ENCODE peak calls at places on chromosomes 6 and 20, in eight cellular contexts. V, X, P, Z, F, D, M and E are unnamed samples.

GRCh38 chr6:146295695-146296094 is 247.9 kb upstream of the RAB32 start:
- DNase-seq in M (no peak), Z (no peak), P (no peak), V (no peak), D (no peak), X (no peak), F (no peak), E (no peak)

GRCh38 chr20:4026093-4026601 is 10.8 kb upstream of the RNF24 start:
- DNase-seq in Z (no peak), D (peak; percentile 29), F (no peak), P (peak; percentile 29), X (no peak), M (peak; percentile 54), V (peak; percentile 88), E (no peak)

GRCh38 chr6:18262812-18263560 is 1.3 kb downstream of the DEK start:
- DNase-seq in P (peak; percentile 31), Z (no peak), F (peak; percentile 78), M (no peak), X (no peak), D (no peak), V (peak; percentile 9), E (peak; percentile 7)

GRCh38 chr6:3226422-3227362 is 761 bp downstream of the TUBB2B start:
- DNase-seq in X (no peak), D (peak; percentile 57), Z (no peak), F (no peak), M (peak; percentile 72), V (no peak), P (no peak), E (no peak)

GRCh38 chr6:43129434-43130194 is 41.5 kb upstream of the SRF start:
- DNase-seq in Z (no peak), D (peak; percentile 64), V (peak; percentile 35), M (peak; percentile 84), P (peak; percentile 52), X (no peak), F (no peak), E (peak; percentile 37)

GRCh38 chr20:1165941-1166340 is 18.8 kb downstream of the TMEM74B start:
- DNase-seq in M (no peak), V (no peak), X (no peak), P (no peak), F (no peak), D (no peak), Z (no peak), E (no peak)

GRCh38 chr6:47016236-47016635 is 25.9 kb downstream of the ADGRF1 start:
- DNase-seq in Z (no peak), D (no peak), X (no peak), F (no peak), P (no peak), M (no peak), V (no peak), E (no peak)

GRCh38 chr6:14117158-14118090 is at the start of gene CD83:
- DNase-seq in F (no peak), X (no peak), M (peak; percentile 99), V (peak; percentile 45), Z (peak; percentile 6), P (peak; percentile 13), D (peak; percentile 97), E (peak; percentile 56)

GRCh38 chr6:27651371-27651732 is 178.4 kb upstream of the ZNF184 start:
- DNase-seq in D (peak; percentile 57), V (no peak), P (no peak), F (no peak), M (no peak), X (no peak), Z (peak; percentile 61), E (no peak)

GRCh38 chr6:30752164-30752927 is 8.0 kb upstream of the IER3 start:
- DNase-seq in F (no peak), D (no peak), X (no peak), V (peak; percentile 100), M (peak; percentile 64), Z (peak; percentile 99), P (no peak), E (peak; percentile 77)

GRCh38 chr20:12012241-12013222 is 94.8 kb downstream of the BTBD3 start:
- DNase-seq in Z (peak; percentile 31), D (peak; percentile 46), V (peak; percentile 52), M (peak; percentile 54), F (peak; percentile 12), P (peak; percentile 67), X (peak; percentile 60), E (peak; percentile 65)

GRCh38 chr20:51597389-51598231 is 55.1 kb upstream of the NFATC2 start:
- DNase-seq in V (no peak), P (no peak), F (no peak), X (no peak), Z (no peak), M (no peak), D (no peak), E (no peak)

GRCh38 chr6:85581572-85581971 is 12.1 kb downstream of the SNX14 start:
- DNase-seq in P (no peak), M (no peak), F (no peak), Z (no peak), V (no peak), D (no peak), X (no peak), E (no peak)

GRCh38 chr6:85591207-85591606 is 2.5 kb downstream of the SNX14 start:
- DNase-seq in D (no peak), Z (no peak), F (no peak), X (no peak), V (no peak), P (no peak), M (no peak), E (no peak)

GRCh38 chr6:85580104-85580877 is 13.4 kb downstream of the SNX14 start:
- DNase-seq in D (no peak), P (peak; percentile 67), F (no peak), M (no peak), V (peak; percentile 18), Z (no peak), X (no peak), E (no peak)

GRCh38 chr6:85580878-85581267 is 12.8 kb downstream of the SNX14 start:
- DNase-seq in F (no peak), M (no peak), D (peak; percentile 42), V (peak; percentile 78), Z (no peak), X (no peak), P (peak; percentile 54), E (no peak)

DNA sequence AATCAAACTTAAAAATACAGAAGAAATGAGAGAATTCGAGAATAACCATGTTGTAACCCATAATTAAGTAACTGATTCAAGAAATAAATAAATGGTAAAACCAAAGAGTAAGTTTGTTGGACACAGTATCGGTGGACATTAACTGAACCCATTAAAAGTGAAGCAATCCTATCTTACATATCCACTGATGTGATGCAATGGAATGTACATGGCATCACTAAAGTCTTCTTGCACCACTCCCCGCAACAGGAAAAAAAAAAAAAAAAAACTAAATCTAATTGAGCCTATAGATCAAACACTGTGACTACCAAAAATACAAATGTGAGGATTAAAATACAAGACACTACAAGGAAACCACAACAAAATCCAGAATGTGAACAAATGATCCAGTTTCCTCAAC is 7.9 kb downstream of the SNX14 start:
- DNase-seq in F (no peak), Z (no peak), V (no peak), D (no peak), P (no peak), X (no peak), M (no peak), E (no peak)
- TF ChIP-seq RAD21 in F (no peak), Z (no peak), V (no peak), D (no peak), P (no peak), X (no peak), M (no peak), E (no peak)

DNA sequence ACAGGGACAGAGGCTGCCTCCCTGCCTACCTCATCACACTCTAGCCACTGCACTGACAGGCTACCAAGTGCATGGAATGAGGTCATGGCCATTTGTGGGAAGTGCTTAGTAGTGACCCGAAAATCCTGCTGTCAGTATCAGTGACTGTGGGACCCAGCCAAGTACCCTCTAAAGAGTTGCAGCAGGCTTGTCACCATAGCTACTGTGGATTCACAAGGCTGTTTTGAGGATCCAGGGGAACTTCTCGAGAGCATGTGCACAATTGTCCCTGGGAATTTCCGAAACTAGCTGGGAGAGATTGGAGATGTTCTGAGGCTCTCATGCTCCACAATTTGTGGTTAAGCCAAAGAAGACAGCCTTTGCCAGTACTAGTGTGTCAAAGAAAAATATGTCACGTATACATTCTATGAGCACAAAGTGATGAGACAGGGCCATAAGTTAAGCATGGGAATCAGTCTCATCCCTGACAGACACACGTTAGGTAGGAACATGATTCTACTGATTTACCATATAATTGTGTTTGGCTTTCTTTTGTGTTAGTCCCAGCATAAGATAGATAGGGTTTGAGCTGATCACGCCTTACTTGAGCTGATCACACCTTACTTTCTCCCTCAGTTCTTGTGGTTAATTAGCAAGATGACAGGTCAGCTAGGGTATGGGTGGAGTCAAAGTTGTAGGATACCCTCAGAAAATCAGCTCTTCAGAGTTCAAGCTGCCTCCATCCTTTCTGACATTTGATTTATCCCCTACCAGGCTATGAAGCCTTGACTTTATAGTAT is 42.6 kb upstream of the TMEM170B start:
- DNase-seq in M (no peak), F (no peak), Z (no peak), P (no peak), V (no peak), X (no peak), D (no peak), E (no peak)
- H3K4me2 ChIP-seq in M (no peak overlapping the region), F (peak overlapping the region; percentile 7), Z (no peak overlapping the region), P (no peak overlapping the region), V (no peak overlapping the region), X (no peak overlapping the region), D (no peak overlapping the region), E (peak overlapping the region; percentile 53)

DNA sequence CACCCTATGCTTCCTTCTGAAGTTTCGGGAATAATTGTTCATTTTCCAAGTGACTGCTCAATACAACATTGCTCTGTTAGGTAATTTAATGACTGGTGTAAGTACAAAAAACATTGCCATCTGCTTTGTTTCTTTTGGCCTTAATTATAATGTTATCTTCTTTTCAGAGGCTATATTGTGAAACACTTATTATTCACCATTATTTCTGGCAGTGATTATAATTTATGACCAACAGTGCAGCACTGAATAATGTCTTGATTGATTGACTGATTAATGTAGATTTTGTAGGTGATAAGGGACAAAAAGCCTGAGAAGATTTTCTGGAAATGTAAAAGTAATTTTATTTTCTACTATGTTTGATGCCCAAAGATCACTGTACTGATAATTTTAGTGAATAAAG is 377.7 kb downstream of the PLCB1 start:
- DNase-seq in F (no peak), X (no peak), M (peak; percentile 28), D (no peak), Z (no peak), V (no peak), P (no peak), E (no peak)
- TF ChIP-seq RAD21 in F (no peak), X (no peak), M (no peak), D (no peak), Z (no peak), V (no peak), P (no peak), E (no peak)

GRCh38 chr6:39228111-39228971 is 934 bp downstream of the KCNK5 start:
- DNase-seq in D (no peak), P (no peak), Z (no peak), X (no peak), M (peak; percentile 34), F (no peak), V (no peak), E (no peak)

GRCh38 chr6:39225946-39226437 is 3.3 kb downstream of the KCNK5 start:
- DNase-seq in D (peak; percentile 59), F (peak; percentile 50), X (no peak), M (no peak), P (no peak), V (no peak), Z (no peak), E (no peak)

GRCh38 chr6:39227476-39227875 is 1.8 kb downstream of the KCNK5 start:
- DNase-seq in F (no peak), V (no peak), D (no peak), P (no peak), Z (no peak), X (no peak), M (no peak), E (no peak)

GRCh38 chr6:39225543-39225942 is 3.7 kb downstream of the KCNK5 start:
- DNase-seq in V (no peak), M (no peak), F (no peak), P (no peak), D (peak; percentile 65), Z (no peak), X (no peak), E (no peak)

GRCh38 chr6:39226606-39227300 is 2.5 kb downstream of the KCNK5 start:
- DNase-seq in V (no peak), D (no peak), Z (no peak), M (no peak), X (no peak), P (no peak), F (no peak), E (no peak)
- H3K4me2 ChIP-seq in V (no peak overlapping the region), D (peak overlapping the region; percentile 91), Z (peak overlapping the region; percentile 29), M (no peak overlapping the region), X (peak overlapping the region; percentile 89), P (no peak overlapping the region), F (peak overlapping the region; percentile 31), E (peak overlapping the region; percentile 82)